ENCODE peak calls at places on chromosomes 16 and 17, in five cellular contexts. J is prostate gland, D is activated B cell treated with CpG ODN at 0.5 μM for 24 hours, E is suprapubic skin, N is lower lobe of right lung. L is an unnamed sample.

GRCh38 chr17:77935121-77935571 is 23.4 kb upstream of the TNRC6C start:
- DNase-seq in J (no peak), D (no peak), E (no peak), N (no peak), L (no peak)

GRCh38 chr17:47797797-47798196 is 23.8 kb downstream of the OSBPL7 start:
- DNase-seq in J (no peak), D (no peak), E (no peak), N (no peak), L (no peak)

GRCh38 chr17:22409160-22409751 is 716.9 kb downstream of the KCNJ18 start:
- DNase-seq in J (no peak), D (no peak), E (no peak), N (no peak), L (peak)

GRCh38 chr16:89565506-89566372 is 5.3 kb downstream of the RPL13 start:
- DNase-seq in J (peak), D (peak), E (no peak), N (peak), L (no peak)

GRCh38 chr17:1264196-1264595 is 6.0 kb upstream of the BHLHA9 start:
- DNase-seq in J (no peak), D (no peak), E (no peak), N (no peak), L (no peak)

GRCh38 chr16:22098538-22099255 is 6.4 kb downstream of the VWA3A start:
- DNase-seq in J (no peak), D (no peak), E (no peak), N (no peak), L (no peak)

GRCh38 chr16:56691885-56692284 is 9.6 kb downstream of the MT1X start:
- DNase-seq in J (peak), D (no peak), E (peak), N (peak), L (no peak)

GRCh38 chr17:39194089-39194984 is 3.1 kb downstream of the CACNB1 start:
- DNase-seq in J (no peak), D (no peak), E (no peak), N (peak), L (no peak)

GRCh38 chr16:80806957-80807356 is 2.6 kb upstream of the CDYL2 start:
- DNase-seq in J (no peak), D (no peak), E (no peak), N (no peak), L (no peak)

GRCh38 chr17:81867123-81867951 is 3.8 kb downstream of the ARHGDIA start:
- DNase-seq in J (no peak), D (no peak), E (no peak), N (no peak), L (no peak)

GRCh38 chr16:19102187-19102872 is 11.4 kb upstream of the ITPRIPL2 start:
- DNase-seq in J (no peak), D (no peak), E (no peak), N (no peak), L (no peak)

GRCh38 chr17:38881600-38882191 is 11.8 kb downstream of the LASP1 start:
- DNase-seq in J (no peak), D (no peak), E (no peak), N (peak), L (no peak)

GRCh38 chr17:19019041-19019941 is 14.7 kb upstream of the FAM83G start:
- DNase-seq in J (no peak), D (no peak), E (no peak), N (peak), L (peak)

GRCh38 chr17:72614476-72614870 is 478.0 kb downstream of the SLC39A11 start:
- DNase-seq in J (no peak), D (no peak), E (no peak), N (no peak), L (no peak)

GRCh38 chr16:4365014-4365406 is 6.6 kb upstream of the VASN start:
- DNase-seq in J (no peak), D (peak), E (no peak), N (no peak), L (no peak)

GRCh38 chr16:89187337-89188063 is 12.8 kb downstream of the SLC22A31 start:
- DNase-seq in J (no peak), D (no peak), E (no peak), N (no peak), L (no peak)

GRCh38 chr16:50318796-50319578 is 49.8 kb downstream of the BRD7 start:
- DNase-seq in J (no peak), D (no peak), E (no peak), N (no peak), L (no peak)

GRCh38 chr17:6501359-6501758 is 55.0 kb downstream of the PITPNM3 start:
- DNase-seq in J (no peak), D (no peak), E (no peak), N (no peak), L (no peak)

GRCh38 chr16:974606-975312 is 4.0 kb upstream of the LMF1 start:
- DNase-seq in J (no peak), D (no peak), E (peak), N (no peak), L (no peak)

GRCh38 chr16:71360378-71360777 is 1.9 kb downstream of the CALB2 start:
- DNase-seq in J (no peak), D (no peak), E (no peak), N (no peak), L (no peak)

DNA sequence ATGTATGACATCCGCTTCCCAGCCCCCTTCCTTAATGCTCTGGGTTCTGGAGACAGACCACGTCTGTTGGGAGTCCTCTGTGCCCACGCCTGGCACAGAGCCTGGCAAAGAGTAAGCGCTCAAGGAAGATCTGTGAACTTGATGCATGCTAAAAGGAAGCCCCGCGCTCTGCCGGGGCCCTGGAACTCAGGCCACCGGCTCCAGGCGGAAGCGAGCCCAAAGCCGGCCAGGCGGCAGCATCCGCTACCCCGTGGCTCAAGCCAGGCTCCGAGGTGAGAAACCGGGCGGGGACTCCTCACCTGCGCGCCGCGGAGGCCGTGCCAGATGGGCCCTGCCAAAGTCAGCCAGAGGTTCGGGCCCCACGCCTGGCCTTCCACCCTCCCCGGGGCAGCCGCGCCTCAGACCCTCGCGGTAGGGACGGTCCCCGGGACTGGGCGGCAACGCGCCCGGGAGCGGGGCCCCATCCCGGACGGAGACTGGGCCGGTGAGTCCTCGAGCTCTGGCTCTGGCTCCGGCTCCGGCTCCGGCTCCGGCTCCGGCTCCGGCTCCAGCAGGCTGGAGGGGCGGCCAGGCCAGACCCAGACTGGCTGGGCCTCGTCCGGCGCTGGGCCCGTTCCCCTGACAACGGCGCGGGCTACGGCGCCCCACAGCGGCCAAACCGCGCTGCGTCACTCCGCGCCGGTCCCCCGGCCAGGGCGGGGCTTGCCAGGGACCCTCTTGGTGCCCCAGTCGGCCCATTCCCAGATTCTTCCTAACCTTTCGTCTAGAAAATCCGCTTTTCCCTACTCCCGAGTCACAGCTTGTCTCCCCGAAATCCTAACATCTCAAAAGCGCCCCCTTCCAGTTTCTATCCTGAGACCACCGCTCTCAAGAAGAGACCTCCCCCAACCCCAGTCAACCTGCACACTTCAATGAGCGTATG is at the start of gene ZDHHC1:
- DNase-seq in J (peak), D (peak), E (peak), N (peak), L (peak)
- TF ChIP-seq CTCF in J (peak), D (no peak), E (peak), N (peak), L (peak)

GRCh38 chr17:28357061-28357900 is at the start of gene POLDIP2:
- DNase-seq in J (peak), D (peak), E (peak), N (peak), L (peak)
- TF ChIP-seq CTCF in J (peak), D (no peak), E (no peak), N (no peak), L (peak)

GRCh38 chr16:29862884-29863668 is at the start of gene CDIPT:
- DNase-seq in J (peak), D (peak), E (peak), N (peak), L (no peak)
- TF ChIP-seq CTCF in J (peak), D (no peak), E (peak), N (peak), L (peak)

GRCh38 chr17:32483451-32484019 is 3.3 kb upstream of the CDK5R1 start:
- DNase-seq in J (peak), D (no peak), E (no peak), N (peak), L (peak)
- TF ChIP-seq CTCF in J (peak), D (no peak), E (peak), N (peak), L (peak)

GRCh38 chr17:2637422-2637821 is 44.0 kb downstream of the PAFAH1B1 start:
- DNase-seq in J (no peak), D (no peak), E (no peak), N (no peak), L (no peak)

GRCh38 chr17:2636169-2636930 is 42.9 kb downstream of the PAFAH1B1 start:
- DNase-seq in J (no peak), D (no peak), E (no peak), N (no peak), L (no peak)

GRCh38 chr17:2635675-2636074 is 42.2 kb downstream of the PAFAH1B1 start:
- DNase-seq in J (no peak), D (no peak), E (no peak), N (no peak), L (no peak)

GRCh38 chr17:2634361-2634960 is 41.0 kb downstream of the PAFAH1B1 start:
- DNase-seq in J (no peak), D (no peak), E (no peak), N (no peak), L (no peak)

DNA sequence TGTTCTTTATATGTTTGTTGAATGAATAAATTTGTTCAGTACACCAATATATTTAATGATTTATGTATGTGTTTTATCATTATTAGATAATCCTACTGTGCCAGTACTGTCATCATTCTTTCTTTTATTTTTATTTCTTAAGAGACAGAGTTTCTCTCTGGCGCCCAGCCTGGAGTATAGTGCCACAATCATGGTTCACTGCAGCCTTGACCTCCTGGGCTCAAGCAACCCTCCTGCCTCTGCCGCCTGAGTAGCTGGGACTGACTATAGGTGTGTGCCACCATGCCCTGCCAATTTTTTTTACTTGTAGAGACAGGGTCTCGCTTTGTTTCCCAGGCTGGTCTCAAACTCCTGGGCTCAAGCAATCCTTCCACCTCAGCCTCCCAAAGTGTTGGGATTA is 41.8 kb downstream of the PAFAH1B1 start:
- DNase-seq in J (no peak), D (no peak), E (no peak), N (no peak), L (no peak)
- TF ChIP-seq CTCF in J (no peak), D (no peak), E (no peak), N (no peak), L (no peak)

GRCh38 chr17:63774141-63774981 is at the start of gene DDX42:
- DNase-seq in J (peak), D (no peak), E (peak), N (peak), L (no peak)
- TF ChIP-seq CTCF in J (no peak), D (no peak), E (peak), N (peak), L (peak)

GRCh38 chr16:67846320-67847063 is at the start of gene NUTF2:
- DNase-seq in J (peak), D (peak), E (peak), N (peak), L (peak)
- TF ChIP-seq CTCF in J (peak), D (no peak), E (no peak), N (no peak), L (no peak)

DNA sequence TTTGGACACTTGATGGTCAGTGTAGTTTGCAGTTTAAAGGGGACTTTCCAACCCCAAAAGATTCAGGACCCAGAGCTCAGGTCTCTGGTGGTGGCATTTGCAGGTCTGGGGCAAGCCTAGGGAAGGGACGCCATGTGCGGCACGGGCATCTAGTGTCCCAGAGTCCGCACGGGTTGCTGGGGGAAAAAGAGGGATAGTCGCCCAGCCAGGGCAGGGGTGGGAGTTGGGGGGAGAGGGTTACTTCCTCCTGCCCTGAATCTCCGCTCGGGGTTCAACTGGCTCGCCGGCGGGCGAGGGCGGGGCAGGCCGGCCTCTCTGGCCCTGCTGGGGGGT is 239 bp upstream of the CA7 start:
- DNase-seq in J (no peak), D (no peak), E (no peak), N (no peak), L (no peak)
- TF ChIP-seq CTCF in J (no peak), D (no peak), E (no peak), N (no peak), L (no peak)